ENCODE peak calls at places on chromosomes 2 and 18, in five cellular contexts. B is K562, V is fibroblast of mammary gland, K is upper lobe of right lung, Z is psoas muscle. O is an unnamed sample.

GRCh38 chr2:216370961-216371633 is 1.2 kb downstream of the MARCHF4 start:
- DNase-seq in V (no peak), K (no peak), B (no peak), Z (no peak), O (no peak)

GRCh38 chr2:106685180-106685897 is 198.2 kb downstream of the CD8B2 start:
- DNase-seq in Z (no peak), V (no peak), B (no peak), K (no peak), O (no peak)

GRCh38 chr2:148812306-148812705 is 62.7 kb upstream of the KIF5C start:
- DNase-seq in V (peak; percentile 85), K (no peak), B (no peak), Z (no peak), O (peak; percentile 54)

GRCh38 chr2:190467575-190468083 is 59.5 kb downstream of the MFSD6 start:
- DNase-seq in B (no peak), V (peak; percentile 43), K (no peak), Z (no peak), O (peak; percentile 45)

GRCh38 chr2:175937216-175937615 is 64.9 kb downstream of the LNPK start:
- DNase-seq in Z (no peak), V (no peak), K (no peak), B (no peak), O (no peak)

GRCh38 chr2:233436691-233437438 is 82.6 kb downstream of the DGKD start:
- DNase-seq in B (no peak), V (no peak), K (peak; percentile 52), Z (no peak), O (no peak)

GRCh38 chr2:83899271-83899670 is 559.8 kb downstream of the SUCLG1 start:
- DNase-seq in V (no peak), B (no peak), Z (no peak), K (no peak), O (no peak)

GRCh38 chr2:108267117-108267516 is 21.6 kb upstream of the SULT1C2 start:
- DNase-seq in B (no peak), V (peak; percentile 77), Z (no peak), K (no peak), O (peak; percentile 69)

GRCh38 chr18:54444309-54444914 is 86.7 kb downstream of the C18orf54 start:
- DNase-seq in V (peak; percentile 62), K (no peak), Z (no peak), B (peak; percentile 27), O (peak; percentile 67)

GRCh38 chr2:210309546-210310233 is 5.3 kb downstream of the MYL1 start:
- DNase-seq in Z (no peak), K (no peak), B (no peak), V (no peak), O (no peak)

GRCh38 chr2:109209412-109209811 is 80.4 kb downstream of the SH3RF3 start:
- DNase-seq in V (peak; percentile 82), B (no peak), Z (no peak), K (no peak), O (peak; percentile 85)

GRCh38 chr2:53545159-53546055 is 222.2 kb upstream of the CHAC2 start:
- DNase-seq in Z (no peak), B (no peak), V (no peak), K (no peak), O (no peak)

GRCh38 chr2:53813151-53813550 is 26.3 kb downstream of the ERLEC1 start:
- DNase-seq in V (no peak), B (no peak), K (no peak), Z (no peak), O (no peak)

GRCh38 chr2:127841466-127842178 is 16.3 kb downstream of the POLR2D start:
- DNase-seq in B (no peak), Z (no peak), K (no peak), V (no peak), O (no peak)

GRCh38 chr2:46170011-46170410 is 127.2 kb upstream of the EPAS1 start:
- DNase-seq in K (no peak), B (no peak), V (no peak), Z (no peak), O (no peak)

GRCh38 chr18:56327171-56327885 is 311.1 kb downstream of the TXNL1 start:
- DNase-seq in V (peak; percentile 31), Z (no peak), K (no peak), B (no peak), O (peak; percentile 82)

GRCh38 chr18:35477497-35477896 is 20.3 kb downstream of the INO80C start:
- DNase-seq in B (no peak), Z (no peak), K (no peak), V (no peak), O (no peak)

GRCh38 chr2:222830164-222830563 is 30.7 kb upstream of the ACSL3 start:
- DNase-seq in Z (no peak), V (no peak), B (peak; percentile 51), K (no peak), O (no peak)

GRCh38 chr2:234292205-234292954 is 204.5 kb downstream of the ARL4C start:
- DNase-seq in V (no peak), Z (no peak), K (no peak), B (no peak), O (peak; percentile 68)

GRCh38 chr18:23534276-23534675 is 31.0 kb downstream of the RMC1 start:
- DNase-seq in V (no peak), B (no peak), Z (no peak), K (no peak), O (no peak)

GRCh38 chr2:46915281-46915810 is at the start of gene MCFD2:
- DNase-seq in B (no peak), V (peak; percentile 21), Z (no peak), K (peak; percentile 73), O (no peak)

GRCh38 chr2:73368781-73369180 is 16.9 kb upstream of the ALMS1 start:
- DNase-seq in V (no peak), K (no peak), Z (no peak), B (peak; percentile 15), O (no peak)

GRCh38 chr2:202072737-202073396 is at the start of gene KIAA2012:
- DNase-seq in B (no peak), K (no peak), Z (no peak), V (no peak), O (no peak)

GRCh38 chr2:3112131-3112530 is 265.5 kb downstream of the EIPR1 start:
- DNase-seq in V (no peak), B (no peak), K (no peak), Z (no peak), O (no peak)

GRCh38 chr18:48667276-48668254 is 128.7 kb downstream of the CTIF start:
- DNase-seq in K (peak; percentile 43), Z (no peak), V (no peak), B (no peak), O (no peak)

GRCh38 chr2:199929257-199929656 is 18.2 kb downstream of the C2orf69 start:
- DNase-seq in V (no peak), Z (no peak), B (no peak), K (no peak), O (no peak)

GRCh38 chr2:175864131-175864728 is 137.8 kb downstream of the LNPK start:
- DNase-seq in Z (no peak), B (no peak), K (no peak), V (no peak), O (no peak)

GRCh38 chr2:207600211-207600610 is 25.0 kb downstream of the METTL21A start:
- DNase-seq in K (no peak), Z (no peak), V (no peak), B (no peak), O (peak; percentile 19)

GRCh38 chr18:32777049-32777448 is 4.2 kb upstream of the KLHL14 start:
- DNase-seq in V (peak; percentile 48), Z (no peak), K (no peak), B (no peak), O (peak; percentile 6)

GRCh38 chr18:55510809-55511208 is 77.2 kb downstream of the TCF4 start:
- DNase-seq in K (no peak), Z (no peak), V (peak; percentile 93), B (no peak), O (peak; percentile 89)

DNA sequence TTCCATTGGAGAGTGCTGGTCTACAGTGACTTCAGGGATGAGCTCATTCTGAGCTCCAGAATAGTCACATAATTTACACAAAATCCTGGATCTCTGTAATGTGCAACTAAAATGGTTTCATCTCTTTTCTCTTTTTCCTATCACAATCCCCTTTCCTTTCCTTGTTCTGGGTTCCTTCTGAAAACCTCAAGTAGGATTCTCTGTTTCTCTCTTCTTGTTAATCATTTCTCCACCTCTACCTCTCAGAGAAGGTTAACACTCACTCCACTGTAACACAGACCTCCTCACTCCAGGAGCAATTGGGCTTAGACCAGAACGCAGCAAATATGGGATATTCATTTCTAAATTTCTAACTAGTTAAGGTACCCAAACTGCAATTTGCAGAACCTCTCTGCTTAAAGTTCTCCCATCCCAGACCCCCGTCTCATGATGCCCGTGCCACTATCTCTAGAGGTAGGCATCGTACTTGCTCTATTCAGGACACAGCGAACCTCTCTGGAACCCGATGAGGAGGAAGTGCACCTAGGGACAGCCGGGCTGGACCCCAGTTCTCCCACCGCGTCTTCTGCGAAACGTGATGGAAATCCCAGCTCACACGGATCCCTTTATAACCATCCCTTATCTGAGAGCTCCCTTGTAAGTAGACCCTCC is 1.4 kb downstream of the FOXI3 start:
- DNase-seq in Z (no peak), K (peak; percentile 15), B (no peak), V (no peak), O (no peak)
- H3K4me3 ChIP-seq in Z (no peak overlapping the region), K (no peak overlapping the region), B (no peak overlapping the region), V (no peak overlapping the region), O (no peak overlapping the region)

GRCh38 chr2:112977559-112978056 is at the start of gene IL36G:
- DNase-seq in V (no peak), K (no peak), B (no peak), Z (no peak), O (no peak)

GRCh38 chr2:112985090-112985489 is 7.3 kb downstream of the IL36G start:
- DNase-seq in Z (no peak), K (no peak), B (no peak), V (no peak), O (no peak)

GRCh38 chr2:112979731-112980130 is 1.9 kb downstream of the IL36G start:
- DNase-seq in V (no peak), Z (no peak), K (no peak), B (no peak), O (no peak)

GRCh38 chr2:112980537-112980936 is 2.7 kb downstream of the IL36G start:
- DNase-seq in B (no peak), Z (no peak), V (no peak), K (no peak), O (no peak)
- TF ChIP-seq CTCF in B (no peak), Z (no peak), V (no peak), K (no peak), O (no peak)

DNA sequence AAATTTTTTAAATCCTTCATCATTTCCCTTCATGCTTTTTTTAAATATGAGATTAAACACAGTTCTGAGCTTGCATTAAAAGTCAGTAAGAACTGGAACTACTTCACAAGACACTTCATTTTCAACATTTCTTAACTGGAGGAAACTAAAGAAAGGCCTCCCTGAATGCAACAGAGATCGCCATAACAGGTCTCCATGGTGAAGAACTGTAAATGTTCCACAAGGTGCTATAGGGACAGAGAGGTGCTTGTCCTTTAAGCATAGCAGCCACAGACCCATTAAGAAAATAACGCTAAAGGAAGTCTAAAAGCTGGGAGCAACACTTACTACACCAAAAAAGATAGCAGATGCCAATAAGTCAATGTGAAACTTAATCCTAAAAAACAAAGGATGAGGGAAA is 8.5 kb downstream of the STAM2 start:
- DNase-seq in K (no peak), V (no peak), B (no peak), Z (no peak), O (no peak)
- H3K4me3 ChIP-seq in K (no peak overlapping the region), V (no peak overlapping the region), B (no peak overlapping the region), Z (no peak overlapping the region), O (peak overlapping the region; percentile 23)

DNA sequence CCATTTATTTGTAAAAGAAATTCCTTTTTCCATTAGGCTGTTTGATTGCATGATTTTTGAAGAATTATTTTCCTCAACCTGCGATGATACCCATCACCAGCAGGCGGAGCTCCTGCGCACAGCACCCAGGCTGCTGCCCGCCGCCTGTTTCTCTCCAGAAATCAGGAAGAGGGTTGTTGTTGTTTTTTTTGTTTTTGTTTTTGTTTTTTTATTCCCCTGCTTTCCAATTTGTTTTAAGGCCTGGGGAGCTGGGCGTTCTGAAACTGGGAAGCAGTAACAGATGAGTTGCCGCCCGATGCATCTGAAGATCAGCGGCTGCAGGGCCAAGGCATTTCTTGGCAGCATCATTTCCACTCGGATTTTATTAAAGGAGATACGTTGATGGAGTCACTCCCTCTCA is 132.1 kb downstream of the MBP start:
- DNase-seq in Z (peak; percentile 75), K (no peak), V (peak; percentile 41), B (peak; percentile 61), O (peak; percentile 57)
- TF ChIP-seq CTCF in Z (peak; percentile 99), K (peak; percentile 99), V (peak; percentile 98), B (peak; percentile 81), O (peak; percentile 97)

O was measured in fibroblast of the aortic adventitia.